ENCODE peak calls at places on chromosomes 7 and 10, in five cellular contexts. One of them, this sample, is unnamed.

GRCh38 chr10:484925-485661 is 204.4 kb downstream of the DIP2C start:
- DNase-seq in lung: peak; percentile 27
- DNase-seq in endodermal cell: peak; percentile 42
- DNase-seq in choroid plexus epithelial cell: peak; percentile 69
- DNase-seq in AG09309: no peak
- DNase-seq in this sample: peak; percentile 29

GRCh38 chr7:26534649-26535482 is 243.2 kb downstream of the SNX10 start:
- DNase-seq in lung: no peak
- DNase-seq in endodermal cell: no peak
- DNase-seq in choroid plexus epithelial cell: no peak
- DNase-seq in AG09309: no peak
- DNase-seq in this sample: no peak

GRCh38 chr10:113423877-113424276 is 129.0 kb upstream of the HABP2 start:
- DNase-seq in lung: no peak
- DNase-seq in endodermal cell: no peak
- DNase-seq in choroid plexus epithelial cell: no peak
- DNase-seq in AG09309: no peak
- DNase-seq in this sample: no peak

GRCh38 chr7:129926618-129927017 is 26.1 kb downstream of the UBE2H start:
- DNase-seq in lung: no peak
- DNase-seq in endodermal cell: peak; percentile 18
- DNase-seq in choroid plexus epithelial cell: no peak
- DNase-seq in AG09309: no peak
- DNase-seq in this sample: no peak

GRCh38 chr7:106598663-106599342 is 62.2 kb downstream of the CCDC71L start:
- DNase-seq in lung: peak; percentile 81
- DNase-seq in endodermal cell: peak; percentile 86
- DNase-seq in choroid plexus epithelial cell: peak; percentile 81
- DNase-seq in AG09309: peak; percentile 2
- DNase-seq in this sample: peak; percentile 84

GRCh38 chr10:87767253-87767652 is 50.8 kb downstream of the ATAD1 start:
- DNase-seq in lung: no peak
- DNase-seq in endodermal cell: peak; percentile 60
- DNase-seq in choroid plexus epithelial cell: peak; percentile 89
- DNase-seq in AG09309: no peak
- DNase-seq in this sample: no peak

GRCh38 chr7:6530626-6531491 is 20.4 kb downstream of the GRID2IP start:
- DNase-seq in lung: no peak
- DNase-seq in endodermal cell: peak; percentile 92
- DNase-seq in choroid plexus epithelial cell: no peak
- DNase-seq in AG09309: no peak
- DNase-seq in this sample: peak; percentile 13

GRCh38 chr10:125340871-125341270 is 180.5 kb upstream of the CTBP2 start:
- DNase-seq in lung: no peak
- DNase-seq in endodermal cell: no peak
- DNase-seq in choroid plexus epithelial cell: peak; percentile 58
- DNase-seq in AG09309: peak; percentile 10
- DNase-seq in this sample: peak; percentile 41

GRCh38 chr10:60182691-60183090 is 207.0 kb downstream of the ANK3 start:
- DNase-seq in lung: no peak
- DNase-seq in endodermal cell: no peak
- DNase-seq in choroid plexus epithelial cell: peak; percentile 47
- DNase-seq in AG09309: no peak
- DNase-seq in this sample: no peak

GRCh38 chr7:23544913-23545354 is 13.2 kb upstream of the TRA2A start:
- DNase-seq in lung: no peak
- DNase-seq in endodermal cell: peak; percentile 63
- DNase-seq in choroid plexus epithelial cell: peak; percentile 62
- DNase-seq in AG09309: no peak
- DNase-seq in this sample: peak; percentile 75

GRCh38 chr7:113113912-113114311 is 4.4 kb downstream of the SMIM30 start:
- DNase-seq in lung: no peak
- DNase-seq in endodermal cell: peak; percentile 55
- DNase-seq in choroid plexus epithelial cell: peak; percentile 38
- DNase-seq in AG09309: no peak
- DNase-seq in this sample: peak; percentile 54

GRCh38 chr10:112715581-112715980 is 234.5 kb upstream of the TCF7L2 start:
- DNase-seq in lung: no peak
- DNase-seq in endodermal cell: no peak
- DNase-seq in choroid plexus epithelial cell: no peak
- DNase-seq in AG09309: no peak
- DNase-seq in this sample: peak; percentile 17

GRCh38 chr7:12133865-12134264 is 77.2 kb upstream of the TMEM106B start:
- DNase-seq in lung: peak; percentile 57
- DNase-seq in endodermal cell: no peak
- DNase-seq in choroid plexus epithelial cell: no peak
- DNase-seq in AG09309: no peak
- DNase-seq in this sample: no peak

GRCh38 chr7:44617225-44617885 is 10.9 kb downstream of the OGDH start:
- DNase-seq in lung: no peak
- DNase-seq in endodermal cell: no peak
- DNase-seq in choroid plexus epithelial cell: peak; percentile 46
- DNase-seq in AG09309: peak; percentile 29
- DNase-seq in this sample: peak; percentile 72

GRCh38 chr10:6513509-6513908 is 66.6 kb downstream of the PRKCQ start:
- DNase-seq in lung: no peak
- DNase-seq in endodermal cell: no peak
- DNase-seq in choroid plexus epithelial cell: no peak
- DNase-seq in AG09309: no peak
- DNase-seq in this sample: no peak

GRCh38 chr7:106766551-106766950 is 98.5 kb upstream of the PIK3CG start:
- DNase-seq in lung: no peak
- DNase-seq in endodermal cell: no peak
- DNase-seq in choroid plexus epithelial cell: peak; percentile 45
- DNase-seq in AG09309: no peak
- DNase-seq in this sample: no peak

GRCh38 chr7:103051520-103051919 is 23.1 kb downstream of the FBXL13 start:
- DNase-seq in lung: no peak
- DNase-seq in endodermal cell: no peak
- DNase-seq in choroid plexus epithelial cell: no peak
- DNase-seq in AG09309: no peak
- DNase-seq in this sample: no peak

GRCh38 chr10:10482613-10483012 is 535.1 kb upstream of the CELF2 start:
- DNase-seq in lung: no peak
- DNase-seq in endodermal cell: no peak
- DNase-seq in choroid plexus epithelial cell: no peak
- DNase-seq in AG09309: no peak
- DNase-seq in this sample: no peak

GRCh38 chr7:108459922-108460551 is 3.8 kb upstream of the NRCAM start:
- DNase-seq in lung: no peak
- DNase-seq in endodermal cell: no peak
- DNase-seq in choroid plexus epithelial cell: peak; percentile 67
- DNase-seq in AG09309: no peak
- DNase-seq in this sample: peak; percentile 52

GRCh38 chr7:145909956-145910611 is 206.5 kb upstream of the CNTNAP2 start:
- DNase-seq in lung: no peak
- DNase-seq in endodermal cell: no peak
- DNase-seq in choroid plexus epithelial cell: peak; percentile 83
- DNase-seq in AG09309: no peak
- DNase-seq in this sample: no peak

GRCh38 chr7:103773726-103774125 is 215.7 kb downstream of the RELN start:
- DNase-seq in lung: no peak
- DNase-seq in endodermal cell: no peak
- DNase-seq in choroid plexus epithelial cell: no peak
- DNase-seq in AG09309: no peak
- DNase-seq in this sample: no peak

GRCh38 chr10:4316166-4316810 is 509.7 kb upstream of the AKR1E2 start:
- DNase-seq in lung: no peak
- DNase-seq in endodermal cell: no peak
- DNase-seq in choroid plexus epithelial cell: peak; percentile 76
- DNase-seq in AG09309: peak; percentile 74
- DNase-seq in this sample: peak; percentile 29

GRCh38 chr10:112963835-112964234 is 13.8 kb downstream of the TCF7L2 start:
- DNase-seq in lung: no peak
- DNase-seq in endodermal cell: peak; percentile 61
- DNase-seq in choroid plexus epithelial cell: no peak
- DNase-seq in AG09309: no peak
- DNase-seq in this sample: no peak

GRCh38 chr10:132939957-132940790 is 2.2 kb downstream of the CFAP46 start:
- DNase-seq in lung: peak; percentile 47
- DNase-seq in endodermal cell: peak; percentile 89
- DNase-seq in choroid plexus epithelial cell: peak; percentile 63
- DNase-seq in AG09309: no peak
- DNase-seq in this sample: no peak

GRCh38 chr10:93357680-93358079 is 124.5 kb downstream of the MYOF start:
- DNase-seq in lung: no peak
- DNase-seq in endodermal cell: peak; percentile 65
- DNase-seq in choroid plexus epithelial cell: peak; percentile 66
- DNase-seq in AG09309: no peak
- DNase-seq in this sample: peak; percentile 54

GRCh38 chr10:94361161-94361794 is 1.5 kb downstream of the NOC3L start:
- DNase-seq in lung: no peak
- DNase-seq in endodermal cell: no peak
- DNase-seq in choroid plexus epithelial cell: peak; percentile 48
- DNase-seq in AG09309: no peak
- DNase-seq in this sample: peak; percentile 61

GRCh38 chr10:131107970-131108369 is 203.6 kb downstream of the TCERG1L start:
- DNase-seq in lung: no peak
- DNase-seq in endodermal cell: no peak
- DNase-seq in choroid plexus epithelial cell: no peak
- DNase-seq in AG09309: no peak
- DNase-seq in this sample: no peak

GRCh38 chr10:122485670-122486069 is 24.3 kb downstream of the HTRA1 start:
- DNase-seq in lung: no peak
- DNase-seq in endodermal cell: no peak
- DNase-seq in choroid plexus epithelial cell: peak; percentile 67
- DNase-seq in AG09309: no peak
- DNase-seq in this sample: no peak

GRCh38 chr7:114422478-114423217 is 8.0 kb downstream of the FOXP2 start:
- DNase-seq in lung: no peak
- DNase-seq in endodermal cell: no peak
- DNase-seq in choroid plexus epithelial cell: no peak
- DNase-seq in AG09309: no peak
- DNase-seq in this sample: peak; percentile 60

GRCh38 chr7:18081617-18082016 is 54.0 kb upstream of the PRPS1L1 start:
- DNase-seq in lung: no peak
- DNase-seq in endodermal cell: no peak
- DNase-seq in choroid plexus epithelial cell: peak; percentile 1
- DNase-seq in AG09309: no peak
- DNase-seq in this sample: no peak

GRCh38 chr7:103524042-103524907 is 78.3 kb upstream of the SLC26A5 start:
- DNase-seq in lung: no peak
- DNase-seq in endodermal cell: no peak
- DNase-seq in choroid plexus epithelial cell: peak; percentile 75
- DNase-seq in AG09309: peak; percentile 8
- DNase-seq in this sample: peak; percentile 52

GRCh38 chr7:26658080-26658697 is 206.2 kb downstream of the SKAP2 start:
- DNase-seq in lung: no peak
- DNase-seq in endodermal cell: peak; percentile 49
- DNase-seq in choroid plexus epithelial cell: no peak
- DNase-seq in AG09309: no peak
- DNase-seq in this sample: no peak

DNA sequence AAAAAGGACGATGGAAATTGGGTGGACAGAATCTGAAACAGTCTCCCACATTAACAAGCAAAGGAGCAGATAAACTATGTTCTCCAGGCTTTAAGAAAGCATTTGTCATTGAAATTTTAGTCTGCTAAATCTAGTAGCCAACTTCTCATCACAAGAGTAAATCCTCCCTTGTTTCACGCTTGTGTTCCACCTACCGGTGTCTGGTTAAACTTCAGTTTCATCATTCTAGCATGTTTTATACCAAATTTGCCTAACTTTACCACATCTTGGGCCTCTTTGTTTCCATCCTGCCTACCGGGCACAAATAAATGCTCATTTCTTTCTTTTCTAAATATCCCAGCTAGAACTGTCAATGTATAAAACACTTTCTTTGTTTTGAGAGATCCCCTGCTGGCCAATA is 5.8 kb downstream of the LIPA start:
- DNase-seq in lung: no peak
- DNase-seq in endodermal cell: no peak
- DNase-seq in choroid plexus epithelial cell: no peak
- DNase-seq in AG09309: no peak
- DNase-seq in this sample: no peak
- TF ChIP-seq CTCF in lung: no peak
- TF ChIP-seq CTCF in endodermal cell: peak; percentile 42
- TF ChIP-seq CTCF in choroid plexus epithelial cell: peak; percentile 9
- TF ChIP-seq CTCF in AG09309: peak; percentile 31
- TF ChIP-seq CTCF in this sample: no peak

DNA sequence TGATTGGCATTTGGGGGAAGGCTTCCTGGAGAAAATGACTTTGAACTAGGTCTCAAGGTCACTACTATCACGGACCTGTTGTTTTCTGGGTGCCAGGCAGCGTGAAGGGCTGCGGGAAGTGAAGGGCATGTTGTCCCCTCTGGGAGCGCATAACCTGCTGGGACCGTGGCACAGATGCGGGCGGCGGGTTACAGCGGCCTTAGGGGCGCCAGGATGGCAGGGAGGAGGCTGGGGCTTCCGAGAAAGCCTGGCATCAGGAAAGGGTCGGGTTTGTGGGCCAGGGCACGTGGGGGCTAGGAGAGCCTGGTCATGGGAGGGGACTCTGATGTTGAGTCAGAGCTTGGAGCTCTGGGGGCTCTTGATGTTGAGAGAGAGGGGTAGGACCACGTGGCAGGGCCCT is 6.1 kb downstream of the SLC4A2 start:
- DNase-seq in lung: no peak
- DNase-seq in endodermal cell: no peak
- DNase-seq in choroid plexus epithelial cell: no peak
- DNase-seq in AG09309: no peak
- DNase-seq in this sample: no peak
- H3K4me3 ChIP-seq in lung: no peak overlapping the region
- H3K4me3 ChIP-seq in endodermal cell: no peak overlapping the region
- H3K4me3 ChIP-seq in choroid plexus epithelial cell: no peak overlapping the region
- H3K4me3 ChIP-seq in AG09309: no peak overlapping the region
- H3K4me3 ChIP-seq in this sample: no peak overlapping the region

GRCh38 chr7:30894866-30895408 is 16.7 kb upstream of the AQP1 start:
- DNase-seq in lung: no peak
- DNase-seq in endodermal cell: peak; percentile 67
- DNase-seq in choroid plexus epithelial cell: peak; percentile 39
- DNase-seq in AG09309: no peak
- DNase-seq in this sample: no peak
- TF ChIP-seq CTCF in lung: no peak
- TF ChIP-seq CTCF in endodermal cell: peak; percentile 59
- TF ChIP-seq CTCF in choroid plexus epithelial cell: peak; percentile 53
- TF ChIP-seq CTCF in AG09309: peak; percentile 20
- TF ChIP-seq CTCF in this sample: no peak

GRCh38 chr10:86162696-86163400 is 203.7 kb downstream of the GRID1 start:
- DNase-seq in lung: no peak
- DNase-seq in endodermal cell: no peak
- DNase-seq in choroid plexus epithelial cell: no peak
- DNase-seq in AG09309: no peak
- DNase-seq in this sample: no peak

GRCh38 chr10:86162036-86162435 is 204.6 kb downstream of the GRID1 start:
- DNase-seq in lung: no peak
- DNase-seq in endodermal cell: no peak
- DNase-seq in choroid plexus epithelial cell: no peak
- DNase-seq in AG09309: no peak
- DNase-seq in this sample: no peak

GRCh38 chr10:86164216-86164774 is 202.3 kb downstream of the GRID1 start:
- DNase-seq in lung: no peak
- DNase-seq in endodermal cell: no peak
- DNase-seq in choroid plexus epithelial cell: no peak
- DNase-seq in AG09309: no peak
- DNase-seq in this sample: no peak

GRCh38 chr10:86164912-86165311 is 201.7 kb downstream of the GRID1 start:
- DNase-seq in lung: no peak
- DNase-seq in endodermal cell: no peak
- DNase-seq in choroid plexus epithelial cell: no peak
- DNase-seq in AG09309: no peak
- DNase-seq in this sample: no peak

GRCh38 chr10:86163522-86164215 is 202.9 kb downstream of the GRID1 start:
- DNase-seq in lung: no peak
- DNase-seq in endodermal cell: no peak
- DNase-seq in choroid plexus epithelial cell: no peak
- DNase-seq in AG09309: no peak
- DNase-seq in this sample: no peak
- H3K4me3 ChIP-seq in lung: no peak overlapping the region
- H3K4me3 ChIP-seq in endodermal cell: no peak overlapping the region
- H3K4me3 ChIP-seq in choroid plexus epithelial cell: no peak overlapping the region
- H3K4me3 ChIP-seq in AG09309: no peak overlapping the region
- H3K4me3 ChIP-seq in this sample: no peak overlapping the region

This sample was measured in epithelial cell of esophagus.